ENCODE peak calls at places on chromosomes 13 and 19, in nine cellular contexts. One of them, this sample, is unnamed. For H3K4me1, the result is how much of the 10 kb centered on the place peaks cover.

GRCh38 chr19:36032251-36033104 is at the start of gene CLIP3:
- DNase-seq in tibial nerve: no peak
- DNase-seq in uterus: peak
- DNase-seq in upper lobe of left lung: no peak
- DNase-seq in Peyer's patch: no peak
- DNase-seq in IMR-90: peak
- DNase-seq in gastrocnemius medialis: no peak
- DNase-seq in heart left ventricle: peak
- DNase-seq in body of pancreas: no peak
- DNase-seq in this sample: no peak

GRCh38 chr19:28980236-28980868 is 232.6 kb downstream of the UQCRFS1 start:
- DNase-seq in tibial nerve: no peak
- DNase-seq in uterus: no peak
- DNase-seq in upper lobe of left lung: no peak
- DNase-seq in Peyer's patch: no peak
- DNase-seq in IMR-90: peak
- DNase-seq in gastrocnemius medialis: no peak
- DNase-seq in heart left ventricle: no peak
- DNase-seq in body of pancreas: no peak
- DNase-seq in this sample: no peak

GRCh38 chr13:110468986-110469495 is 92.5 kb downstream of the RAB20 start:
- DNase-seq in tibial nerve: no peak
- DNase-seq in uterus: no peak
- DNase-seq in upper lobe of left lung: no peak
- DNase-seq in Peyer's patch: no peak
- DNase-seq in IMR-90: no peak
- DNase-seq in gastrocnemius medialis: no peak
- DNase-seq in heart left ventricle: no peak
- DNase-seq in body of pancreas: no peak
- DNase-seq in this sample: no peak

GRCh38 chr13:77918391-77919261 is at the start of gene EDNRB:
- DNase-seq in tibial nerve: peak
- DNase-seq in uterus: peak
- DNase-seq in upper lobe of left lung: peak
- DNase-seq in Peyer's patch: no peak
- DNase-seq in IMR-90: peak
- DNase-seq in gastrocnemius medialis: peak
- DNase-seq in heart left ventricle: peak
- DNase-seq in body of pancreas: peak
- DNase-seq in this sample: peak

GRCh38 chr13:57631607-57632275 is at the start of gene PCDH17:
- DNase-seq in tibial nerve: no peak
- DNase-seq in uterus: no peak
- DNase-seq in upper lobe of left lung: no peak
- DNase-seq in Peyer's patch: no peak
- DNase-seq in IMR-90: no peak
- DNase-seq in gastrocnemius medialis: no peak
- DNase-seq in heart left ventricle: peak
- DNase-seq in body of pancreas: peak
- DNase-seq in this sample: peak

GRCh38 chr19:11079999-11080398 is 9.3 kb upstream of the LDLR start:
- DNase-seq in tibial nerve: no peak
- DNase-seq in uterus: no peak
- DNase-seq in upper lobe of left lung: no peak
- DNase-seq in Peyer's patch: no peak
- DNase-seq in IMR-90: no peak
- DNase-seq in gastrocnemius medialis: no peak
- DNase-seq in heart left ventricle: no peak
- DNase-seq in body of pancreas: no peak
- DNase-seq in this sample: no peak

GRCh38 chr19:16587031-16588023 is 15.1 kb upstream of the SLC35E1 start:
- DNase-seq in tibial nerve: peak
- DNase-seq in uterus: no peak
- DNase-seq in upper lobe of left lung: peak
- DNase-seq in Peyer's patch: peak
- DNase-seq in IMR-90: peak
- DNase-seq in gastrocnemius medialis: no peak
- DNase-seq in heart left ventricle: no peak
- DNase-seq in body of pancreas: peak
- DNase-seq in this sample: peak

GRCh38 chr19:41904118-41904870 is 21.3 kb downstream of the ARHGEF1 start:
- DNase-seq in tibial nerve: no peak
- DNase-seq in uterus: no peak
- DNase-seq in upper lobe of left lung: peak
- DNase-seq in Peyer's patch: no peak
- DNase-seq in IMR-90: no peak
- DNase-seq in gastrocnemius medialis: no peak
- DNase-seq in heart left ventricle: no peak
- DNase-seq in body of pancreas: peak
- DNase-seq in this sample: no peak

GRCh38 chr13:76023644-76024043 is 387.5 kb downstream of the LMO7 start:
- DNase-seq in tibial nerve: no peak
- DNase-seq in uterus: no peak
- DNase-seq in upper lobe of left lung: no peak
- DNase-seq in Peyer's patch: no peak
- DNase-seq in IMR-90: peak
- DNase-seq in gastrocnemius medialis: no peak
- DNase-seq in heart left ventricle: no peak
- DNase-seq in body of pancreas: no peak
- DNase-seq in this sample: no peak

GRCh38 chr19:41241859-41242258 is 22.3 kb upstream of the HNRNPUL1 start:
- DNase-seq in tibial nerve: no peak
- DNase-seq in uterus: no peak
- DNase-seq in upper lobe of left lung: no peak
- DNase-seq in Peyer's patch: no peak
- DNase-seq in IMR-90: no peak
- DNase-seq in gastrocnemius medialis: no peak
- DNase-seq in heart left ventricle: no peak
- DNase-seq in body of pancreas: no peak
- DNase-seq in this sample: no peak

GRCh38 chr13:33637978-33638743 is 179.8 kb upstream of the RFC3 start:
- DNase-seq in tibial nerve: no peak
- DNase-seq in uterus: no peak
- DNase-seq in upper lobe of left lung: no peak
- DNase-seq in Peyer's patch: no peak
- DNase-seq in IMR-90: peak
- DNase-seq in gastrocnemius medialis: peak
- DNase-seq in heart left ventricle: no peak
- DNase-seq in body of pancreas: no peak
- DNase-seq in this sample: no peak

GRCh38 chr13:94305463-94305862 is 174.0 kb downstream of the DCT start:
- DNase-seq in tibial nerve: no peak
- DNase-seq in uterus: no peak
- DNase-seq in upper lobe of left lung: no peak
- DNase-seq in Peyer's patch: no peak
- DNase-seq in IMR-90: peak
- DNase-seq in gastrocnemius medialis: peak
- DNase-seq in heart left ventricle: no peak
- DNase-seq in body of pancreas: peak
- DNase-seq in this sample: no peak

GRCh38 chr13:65912516-65912915 is 1317.6 kb downstream of the PCDH9 start:
- DNase-seq in tibial nerve: no peak
- DNase-seq in uterus: no peak
- DNase-seq in upper lobe of left lung: no peak
- DNase-seq in Peyer's patch: no peak
- DNase-seq in IMR-90: no peak
- DNase-seq in gastrocnemius medialis: no peak
- DNase-seq in heart left ventricle: no peak
- DNase-seq in body of pancreas: no peak
- DNase-seq in this sample: no peak

GRCh38 chr19:10378124-10378523 is 2.2 kb downstream of the TYK2 start:
- DNase-seq in tibial nerve: no peak
- DNase-seq in uterus: no peak
- DNase-seq in upper lobe of left lung: no peak
- DNase-seq in Peyer's patch: no peak
- DNase-seq in IMR-90: no peak
- DNase-seq in gastrocnemius medialis: no peak
- DNase-seq in heart left ventricle: no peak
- DNase-seq in body of pancreas: no peak
- DNase-seq in this sample: no peak

GRCh38 chr19:29775575-29775900 is 36.3 kb upstream of the CCNE1 start:
- DNase-seq in tibial nerve: no peak
- DNase-seq in uterus: no peak
- DNase-seq in upper lobe of left lung: no peak
- DNase-seq in Peyer's patch: no peak
- DNase-seq in IMR-90: no peak
- DNase-seq in gastrocnemius medialis: no peak
- DNase-seq in heart left ventricle: peak
- DNase-seq in body of pancreas: no peak
- DNase-seq in this sample: no peak

GRCh38 chr13:71355010-71355409 is 512.0 kb downstream of the DACH1 start:
- DNase-seq in tibial nerve: no peak
- DNase-seq in uterus: no peak
- DNase-seq in upper lobe of left lung: no peak
- DNase-seq in Peyer's patch: no peak
- DNase-seq in IMR-90: no peak
- DNase-seq in gastrocnemius medialis: no peak
- DNase-seq in heart left ventricle: no peak
- DNase-seq in body of pancreas: no peak
- DNase-seq in this sample: no peak

GRCh38 chr13:71358218-71358617 is 508.8 kb downstream of the DACH1 start:
- DNase-seq in tibial nerve: no peak
- DNase-seq in uterus: no peak
- DNase-seq in upper lobe of left lung: no peak
- DNase-seq in Peyer's patch: no peak
- DNase-seq in IMR-90: no peak
- DNase-seq in gastrocnemius medialis: no peak
- DNase-seq in heart left ventricle: no peak
- DNase-seq in body of pancreas: no peak
- DNase-seq in this sample: no peak

GRCh38 chr13:71359641-71360040 is 507.4 kb downstream of the DACH1 start:
- DNase-seq in tibial nerve: no peak
- DNase-seq in uterus: no peak
- DNase-seq in upper lobe of left lung: no peak
- DNase-seq in Peyer's patch: no peak
- DNase-seq in IMR-90: no peak
- DNase-seq in gastrocnemius medialis: no peak
- DNase-seq in heart left ventricle: no peak
- DNase-seq in body of pancreas: no peak
- DNase-seq in this sample: no peak

DNA sequence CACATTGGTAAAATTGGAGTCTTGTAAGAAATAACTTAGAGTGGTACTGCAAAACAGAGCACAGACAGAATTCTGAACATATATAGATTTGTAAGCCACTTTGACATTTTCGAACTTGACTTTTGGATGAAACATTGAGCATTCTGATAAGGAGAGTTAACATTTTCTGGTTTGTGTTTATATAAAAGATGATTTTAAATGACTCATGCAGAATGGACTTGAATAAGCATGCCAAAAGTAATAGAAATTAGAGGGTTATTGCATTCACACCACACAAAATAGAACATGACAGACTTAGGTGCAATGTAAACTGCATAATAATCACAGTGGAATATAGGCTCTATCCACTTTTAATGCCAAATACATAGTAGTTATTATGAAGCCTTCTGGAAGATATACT is 507.0 kb downstream of the DACH1 start:
- DNase-seq in tibial nerve: no peak
- DNase-seq in uterus: no peak
- DNase-seq in upper lobe of left lung: no peak
- DNase-seq in Peyer's patch: no peak
- DNase-seq in IMR-90: no peak
- DNase-seq in gastrocnemius medialis: no peak
- DNase-seq in heart left ventricle: no peak
- DNase-seq in body of pancreas: no peak
- DNase-seq in this sample: no peak
- TF ChIP-seq POLR2A in tibial nerve: no peak
- TF ChIP-seq POLR2A in uterus: no peak
- TF ChIP-seq POLR2A in upper lobe of left lung: no peak
- TF ChIP-seq POLR2A in Peyer's patch: no peak
- TF ChIP-seq POLR2A in IMR-90: no peak
- TF ChIP-seq POLR2A in gastrocnemius medialis: no peak
- TF ChIP-seq POLR2A in heart left ventricle: no peak
- TF ChIP-seq POLR2A in body of pancreas: no peak
- TF ChIP-seq POLR2A in this sample: no peak

GRCh38 chr19:13850910-13851753 is 25.8 kb upstream of the NANOS3 start:
- DNase-seq in tibial nerve: peak
- DNase-seq in uterus: peak
- DNase-seq in upper lobe of left lung: peak
- DNase-seq in Peyer's patch: no peak
- DNase-seq in IMR-90: peak
- DNase-seq in gastrocnemius medialis: peak
- DNase-seq in heart left ventricle: peak
- DNase-seq in body of pancreas: peak
- DNase-seq in this sample: peak
- H3K4me1 ChIP-seq in tibial nerve: half or more
- H3K4me1 ChIP-seq in uterus: under half
- H3K4me1 ChIP-seq in upper lobe of left lung: under half
- H3K4me1 ChIP-seq in Peyer's patch: under half
- H3K4me1 ChIP-seq in IMR-90: under half
- H3K4me1 ChIP-seq in gastrocnemius medialis: under half
- H3K4me1 ChIP-seq in heart left ventricle: half or more
- H3K4me1 ChIP-seq in body of pancreas: half or more
- H3K4me1 ChIP-seq in this sample: under half

DNA sequence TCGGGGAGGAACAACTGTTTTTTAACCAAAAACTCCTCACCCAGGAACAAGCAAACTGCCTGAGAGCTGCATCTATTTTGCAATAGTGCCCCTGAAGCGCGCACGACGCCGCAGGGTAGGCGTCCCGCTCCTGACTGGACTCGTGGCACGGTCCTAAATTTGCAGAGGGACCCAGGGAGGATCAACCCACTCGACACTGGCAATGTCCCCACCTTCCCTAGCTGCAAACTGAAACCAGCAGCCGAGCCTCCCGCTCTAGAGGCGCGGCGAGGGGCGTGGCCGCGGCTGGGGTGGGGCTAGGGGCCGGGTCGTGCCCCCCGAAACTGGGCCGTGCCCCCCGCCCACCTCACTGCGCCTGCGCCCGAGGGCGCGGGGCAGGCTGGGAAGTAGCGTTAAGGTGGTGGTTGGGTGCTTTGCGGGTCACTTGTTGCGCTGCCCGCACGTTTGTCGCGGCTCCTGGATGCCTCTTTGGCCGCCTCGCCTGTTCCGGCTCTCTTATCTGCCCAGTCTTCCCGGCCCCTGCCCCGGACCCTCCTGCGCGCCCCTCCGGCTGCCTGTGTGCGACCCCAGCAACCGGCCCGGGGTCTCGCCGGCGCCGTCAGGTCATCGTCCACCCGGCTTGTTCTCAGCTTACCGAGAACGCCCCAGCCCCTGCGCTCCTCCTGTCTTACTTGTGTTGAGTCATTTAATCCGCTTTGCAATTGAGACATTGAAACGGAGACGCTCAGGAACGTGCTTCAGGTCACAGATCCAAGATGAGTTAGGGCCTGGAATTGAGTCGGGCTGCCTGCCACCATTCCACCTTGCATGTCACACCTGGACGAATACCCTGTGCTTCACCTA is 37.9 kb upstream of the LSM14A start:
- DNase-seq in tibial nerve: peak
- DNase-seq in uterus: peak
- DNase-seq in upper lobe of left lung: peak
- DNase-seq in Peyer's patch: peak
- DNase-seq in IMR-90: peak
- DNase-seq in gastrocnemius medialis: peak
- DNase-seq in heart left ventricle: peak
- DNase-seq in body of pancreas: peak
- DNase-seq in this sample: peak
- TF ChIP-seq POLR2A in tibial nerve: peak
- TF ChIP-seq POLR2A in uterus: peak
- TF ChIP-seq POLR2A in upper lobe of left lung: peak
- TF ChIP-seq POLR2A in Peyer's patch: peak
- TF ChIP-seq POLR2A in IMR-90: no peak
- TF ChIP-seq POLR2A in gastrocnemius medialis: peak
- TF ChIP-seq POLR2A in heart left ventricle: peak
- TF ChIP-seq POLR2A in body of pancreas: peak
- TF ChIP-seq POLR2A in this sample: no peak

GRCh38 chr19:49102303-49102702 is 11.9 kb upstream of the LIN7B start:
- DNase-seq in tibial nerve: no peak
- DNase-seq in uterus: no peak
- DNase-seq in upper lobe of left lung: no peak
- DNase-seq in Peyer's patch: no peak
- DNase-seq in IMR-90: no peak
- DNase-seq in gastrocnemius medialis: no peak
- DNase-seq in heart left ventricle: no peak
- DNase-seq in body of pancreas: no peak
- DNase-seq in this sample: no peak
- H3K4me1 ChIP-seq in tibial nerve: under half
- H3K4me1 ChIP-seq in uterus: under half
- H3K4me1 ChIP-seq in upper lobe of left lung: under half
- H3K4me1 ChIP-seq in Peyer's patch: under half
- H3K4me1 ChIP-seq in IMR-90: under half
- H3K4me1 ChIP-seq in gastrocnemius medialis: under half
- H3K4me1 ChIP-seq in heart left ventricle: under half
- H3K4me1 ChIP-seq in body of pancreas: under half
- H3K4me1 ChIP-seq in this sample: under half

This sample was measured in thyroid gland.